ENCODE peak calls at places on chromosome 13, in nine cellular contexts. I, T, W, M, X, J, L, P and S are unnamed samples.

GRCh38 chr13:24075137-24075975 is 85.2 kb upstream of the SPATA13 start:
- DNase-seq in I (no peak), T (peak; percentile 38), W (no peak), M (no peak), X (no peak), J (no peak), L (no peak), P (no peak), S (no peak)

GRCh38 chr13:67880916-67881315 is 650.8 kb upstream of the PCDH9 start:
- DNase-seq in I (no peak), T (no peak), W (no peak), M (no peak), X (no peak), J (no peak), L (no peak), P (no peak), S (no peak)

GRCh38 chr13:64855506-64855905 is 2374.6 kb downstream of the PCDH9 start:
- DNase-seq in I (no peak), T (no peak), W (no peak), M (no peak), X (no peak), J (no peak), L (no peak), P (peak; percentile 48), S (no peak)

GRCh38 chr13:50055454-50055853 is 40.2 kb downstream of the KCNRG start:
- DNase-seq in I (no peak), T (no peak), W (no peak), M (no peak), X (no peak), J (no peak), L (no peak), P (no peak), S (no peak)

GRCh38 chr13:36332986-36333385 is 13.2 kb downstream of the SPART start:
- DNase-seq in I (no peak), T (no peak), W (no peak), M (no peak), X (no peak), J (no peak), L (no peak), P (no peak), S (no peak)

GRCh38 chr13:100559886-100560285 is 28.7 kb downstream of the GGACT start:
- DNase-seq in I (no peak), T (no peak), W (no peak), M (peak; percentile 9), X (no peak), J (no peak), L (no peak), P (no peak), S (no peak)

GRCh38 chr13:80871481-80871880 is 530.6 kb upstream of the SPRY2 start:
- DNase-seq in I (no peak), T (no peak), W (no peak), M (no peak), X (no peak), J (no peak), L (no peak), P (no peak), S (no peak)

GRCh38 chr13:26034018-26034417 is 17.8 kb downstream of the SHISA2 start:
- DNase-seq in I (no peak), T (no peak), W (no peak), M (no peak), X (no peak), J (no peak), L (no peak), P (no peak), S (no peak)

GRCh38 chr13:47337781-47338507 is 441.1 kb upstream of the HTR2A start:
- DNase-seq in I (no peak), T (no peak), W (no peak), M (peak; percentile 85), X (no peak), J (no peak), L (no peak), P (peak; percentile 34), S (no peak)

GRCh38 chr13:20106751-20107150 is 54.1 kb downstream of the GJA3 start:
- DNase-seq in I (no peak), T (no peak), W (no peak), M (no peak), X (no peak), J (no peak), L (no peak), P (no peak), S (no peak)

GRCh38 chr13:40191186-40191980 is 475.1 kb downstream of the FOXO1 start:
- DNase-seq in I (no peak), T (no peak), W (no peak), M (no peak), X (no peak), J (no peak), L (no peak), P (no peak), S (no peak)

GRCh38 chr13:97220151-97220900 is 1.8 kb upstream of the MBNL2 start:
- DNase-seq in I (no peak), T (no peak), W (no peak), M (no peak), X (no peak), J (no peak), L (no peak), P (no peak), S (no peak)

GRCh38 chr13:30830638-30830965 is 75.5 kb upstream of the MEDAG start:
- DNase-seq in I (peak; percentile 71), T (no peak), W (no peak), M (no peak), X (no peak), J (no peak), L (no peak), P (no peak), S (no peak)

GRCh38 chr13:33349996-33350826 is 64.7 kb upstream of the STARD13 start:
- DNase-seq in I (peak; percentile 54), T (peak; percentile 68), W (peak; percentile 65), M (peak; percentile 67), X (peak; percentile 59), J (no peak), L (peak; percentile 69), P (peak; percentile 34), S (peak; percentile 74)

GRCh38 chr13:107459430-107459829 is 755.9 kb downstream of the LIG4 start:
- DNase-seq in I (no peak), T (no peak), W (no peak), M (no peak), X (no peak), J (no peak), L (no peak), P (no peak), S (no peak)

GRCh38 chr13:32903720-32904119 is 112.5 kb upstream of the KL start:
- DNase-seq in I (no peak), T (peak; percentile 23), W (no peak), M (no peak), X (peak; percentile 25), J (no peak), L (no peak), P (no peak), S (no peak)

GRCh38 chr13:87999141-87999765 is 328.1 kb downstream of the SLITRK5 start:
- DNase-seq in I (no peak), T (no peak), W (no peak), M (no peak), X (no peak), J (no peak), L (no peak), P (no peak), S (no peak)

GRCh38 chr13:106132216-106132615 is 403.2 kb downstream of the EFNB2 start:
- DNase-seq in I (no peak), T (no peak), W (no peak), M (no peak), X (no peak), J (no peak), L (no peak), P (no peak), S (no peak)

GRCh38 chr13:39637890-39638289 is 17.6 kb upstream of the COG6 start:
- DNase-seq in I (no peak), T (no peak), W (no peak), M (no peak), X (no peak), J (no peak), L (no peak), P (no peak), S (no peak)

GRCh38 chr13:110329258-110329657 is 22.2 kb downstream of the COL4A2 start:
- DNase-seq in I (no peak), T (no peak), W (no peak), M (no peak), X (no peak), J (no peak), L (no peak), P (no peak), S (no peak)
- H3K4me1 ChIP-seq in I (no peaks in the 10 kb centered on the region), T (peaks cover 14% of the 10 kb centered on the region), W (peaks cover 98% of the 10 kb centered on the region), M (peaks cover 18% of the 10 kb centered on the region), X (peaks cover 100% of the 10 kb centered on the region), J (peaks cover 100% of the 10 kb centered on the region), L (peaks cover 10% of the 10 kb centered on the region), P (no peaks in the 10 kb centered on the region), S (peaks cover 32% of the 10 kb centered on the region)

DNA sequence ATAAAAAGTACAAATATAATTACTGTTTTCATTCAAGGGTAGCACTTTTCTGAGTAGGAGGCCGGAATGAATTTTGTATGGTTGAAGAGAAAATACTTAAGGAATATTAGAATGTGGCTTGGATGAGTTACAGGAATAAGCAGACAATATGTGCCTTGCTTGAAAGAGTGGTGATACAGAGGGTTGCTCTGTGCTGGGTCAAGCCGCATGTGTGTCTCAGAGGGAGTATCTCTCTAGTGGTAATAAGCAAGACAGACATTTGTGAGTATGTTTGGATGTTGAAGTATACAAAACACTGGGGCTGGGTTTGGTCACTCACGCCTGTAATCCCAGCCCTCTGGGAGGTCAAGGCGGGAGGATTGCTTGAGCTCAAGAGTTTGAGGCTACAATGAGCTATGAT is 103.9 kb downstream of the LMO7 start:
- DNase-seq in I (no peak), T (no peak), W (no peak), M (no peak), X (no peak), J (no peak), L (no peak), P (no peak), S (no peak)
- H3K4me1 ChIP-seq in I (no peaks in the 10 kb centered on the region), T (no peaks in the 10 kb centered on the region), W (peaks cover 3% of the 10 kb centered on the region), M (no peaks in the 10 kb centered on the region), X (peaks cover 40% of the 10 kb centered on the region), J (peaks cover 46% of the 10 kb centered on the region), L (no peaks in the 10 kb centered on the region), P (no peaks in the 10 kb centered on the region), S (no peaks in the 10 kb centered on the region)

DNA sequence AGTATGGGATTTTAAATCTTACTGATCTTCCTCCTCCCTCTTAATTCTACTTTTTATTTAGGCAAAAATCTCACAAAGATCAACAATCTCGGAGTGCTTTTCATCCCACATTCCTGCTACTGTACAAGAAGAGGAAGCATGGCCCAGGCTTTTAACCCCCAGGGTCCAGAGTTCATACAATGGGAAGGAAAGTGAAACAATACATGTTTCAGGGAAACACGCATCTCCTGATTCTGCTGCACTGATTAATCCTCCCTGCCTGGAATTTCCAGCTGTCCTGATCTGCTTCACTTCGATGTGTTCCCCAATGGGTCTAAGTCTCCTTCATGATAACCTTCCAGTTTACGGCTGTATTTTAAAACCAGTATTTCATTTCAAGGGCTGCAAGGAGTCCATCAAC is 44.5 kb downstream of the COL4A1 start:
- DNase-seq in I (no peak), T (no peak), W (no peak), M (peak; percentile 22), X (no peak), J (no peak), L (no peak), P (no peak), S (no peak)
- H3K4me1 ChIP-seq in I (no peaks in the 10 kb centered on the region), T (peaks cover 14% of the 10 kb centered on the region), W (peaks cover 90% of the 10 kb centered on the region), M (no peaks in the 10 kb centered on the region), X (peaks cover 97% of the 10 kb centered on the region), J (peaks cover 94% of the 10 kb centered on the region), L (no peaks in the 10 kb centered on the region), P (peaks cover 6% of the 10 kb centered on the region), S (peaks cover 59% of the 10 kb centered on the region)

DNA sequence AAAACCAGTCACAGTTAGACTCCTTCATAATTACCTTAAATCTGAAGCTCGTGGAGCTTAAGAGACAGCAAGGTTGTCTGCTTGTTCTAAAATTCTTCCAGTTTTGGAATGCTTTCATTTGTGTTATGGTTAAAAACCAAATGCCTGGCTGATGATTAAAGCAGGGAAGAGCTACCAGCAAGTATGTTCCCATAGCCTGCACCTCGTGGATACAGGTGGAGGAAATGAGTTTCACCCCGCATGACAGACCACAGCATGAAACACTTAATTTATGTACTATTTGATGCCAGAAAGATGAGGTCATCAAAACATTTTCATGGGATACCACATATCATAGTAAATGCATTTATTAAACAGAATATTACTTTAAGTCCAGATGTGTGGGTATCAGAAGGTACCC is 416 bp upstream of the DOCK9 start:
- DNase-seq in I (no peak), T (no peak), W (no peak), M (no peak), X (no peak), J (no peak), L (no peak), P (no peak), S (no peak)
- H3K4me1 ChIP-seq in I (no peaks in the 10 kb centered on the region), T (peaks cover 25% of the 10 kb centered on the region), W (peaks cover 68% of the 10 kb centered on the region), M (peaks cover 30% of the 10 kb centered on the region), X (peaks cover 31% of the 10 kb centered on the region), J (peaks cover 24% of the 10 kb centered on the region), L (peaks cover 3% of the 10 kb centered on the region), P (no peaks in the 10 kb centered on the region), S (peaks cover 37% of the 10 kb centered on the region)